ENCODE peak calls at places on chromosomes 12 and 14, in four cellular contexts. P is fibroblast of lung, J is HCT116, A is endodermal cell. H is an unnamed sample.

GRCh38 chr14:52067873-52068740 is 752 bp downstream of the NID2 start:
- DNase-seq in A (peak), P (peak), J (no peak), H (peak)

GRCh38 chr14:61923348-61923747 is 161.1 kb downstream of the SNAPC1 start:
- DNase-seq in A (no peak), J (no peak), P (peak), H (no peak)

GRCh38 chr14:89607453-89607852 is 190.4 kb upstream of the FOXN3 start:
- DNase-seq in J (no peak), P (no peak), A (no peak), H (no peak)

GRCh38 chr12:71129364-71129763 is 28.4 kb downstream of the TSPAN8 start:
- DNase-seq in P (no peak), A (no peak), J (no peak), H (no peak)

GRCh38 chr12:113203852-113204760 is 17.2 kb upstream of the TPCN1 start:
- DNase-seq in A (no peak), J (no peak), P (no peak), H (no peak)

GRCh38 chr14:99257122-99257672 is 14.8 kb downstream of the BCL11B start:
- DNase-seq in A (no peak), P (no peak), J (no peak), H (no peak)

GRCh38 chr14:30621354-30621953 is 665 bp upstream of the SCFD1 start:
- DNase-seq in A (peak), P (no peak), J (no peak), H (peak)

GRCh38 chr14:99972748-99973466 is 92.3 kb upstream of the EVL start:
- DNase-seq in P (no peak), A (no peak), J (no peak), H (no peak)

GRCh38 chr12:116172224-116172849 is 105.2 kb downstream of the MED13L start:
- DNase-seq in P (no peak), A (no peak), J (no peak), H (no peak)

GRCh38 chr14:33509927-33510535 is 440.8 kb downstream of the EGLN3 start:
- DNase-seq in P (peak), J (no peak), A (no peak), H (no peak)

GRCh38 chr14:72652179-72652578 is 241.7 kb downstream of the DPF3 start:
- DNase-seq in J (no peak), P (no peak), A (no peak), H (no peak)

GRCh38 chr12:75471928-75472865 is 8.4 kb upstream of the GLIPR1 start:
- DNase-seq in P (no peak), J (no peak), A (no peak), H (no peak)

GRCh38 chr12:64145226-64145625 is 76.9 kb downstream of the KICS2 start:
- DNase-seq in P (no peak), A (no peak), J (no peak), H (no peak)

GRCh38 chr12:77049767-77050353 is 15.5 kb downstream of the E2F7 start:
- DNase-seq in J (peak), P (peak), A (no peak), H (peak)

GRCh38 chr12:115433014-115433634 is 749.1 kb upstream of the TBX3 start:
- DNase-seq in A (peak), J (no peak), P (no peak), H (no peak)

GRCh38 chr12:117033382-117034045 is 65.7 kb downstream of the TESC start:
- DNase-seq in J (no peak), P (no peak), A (no peak), H (no peak)

GRCh38 chr14:61643546-61643945 is 51.8 kb upstream of the HIF1A start:
- DNase-seq in J (no peak), P (no peak), A (no peak), H (no peak)

GRCh38 chr14:50018236-50019210 is 97.8 kb downstream of the VCPKMT start:
- DNase-seq in A (no peak), J (no peak), P (peak), H (peak)

GRCh38 chr12:26621932-26622331 is 211.1 kb downstream of the ITPR2 start:
- DNase-seq in J (no peak), P (no peak), A (no peak), H (no peak)

GRCh38 chr14:37422748-37423147 is 172.3 kb downstream of the FOXA1 start:
- DNase-seq in J (no peak), P (no peak), A (no peak), H (no peak)

GRCh38 chr14:59098377-59098776 is 90.1 kb upstream of the DAAM1 start:
- DNase-seq in J (no peak), A (no peak), P (peak), H (no peak)

GRCh38 chr12:571795-572531 is 91.3 kb downstream of the NINJ2 start:
- DNase-seq in A (peak), P (no peak), J (peak), H (no peak)

GRCh38 chr12:69653703-69654102 is 43.0 kb upstream of the LRRC10 start:
- DNase-seq in P (peak), A (no peak), J (no peak), H (no peak)

GRCh38 chr12:55974308-55974724 is 438 bp downstream of the RAB5B start:
- DNase-seq in J (no peak), A (peak), P (peak), H (peak)

GRCh38 chr12:127125607-127126259 is 1141.2 kb upstream of the TMEM132C start:
- DNase-seq in P (peak), A (peak), J (peak), H (peak)

GRCh38 chr12:52311282-52311643 is 9.9 kb downstream of the KRT83 start:
- DNase-seq in J (no peak), A (peak), P (no peak), H (no peak)

GRCh38 chr12:114406326-114407033 is 536 bp upstream of the TBX5 start:
- DNase-seq in P (no peak), J (no peak), A (peak), H (no peak)

GRCh38 chr14:71588028-71588427 is 344.2 kb upstream of the RGS6 start:
- DNase-seq in A (no peak), J (no peak), P (peak), H (no peak)

GRCh38 chr14:106879241-106879640 is 1352.9 kb downstream of the TMEM121 start:
- DNase-seq in J (peak), P (no peak), A (no peak), H (peak)

GRCh38 chr14:97976861-97977260 is 1179.7 kb downstream of the VRK1 start:
- DNase-seq in P (no peak), A (no peak), J (no peak), H (peak)

GRCh38 chr14:65238456-65238855 is 136.1 kb upstream of the MAX start:
- DNase-seq in J (no peak), P (peak), A (no peak), H (no peak)

GRCh38 chr12:87779016-87779415 is 250.2 kb downstream of the C12orf50 start:
- DNase-seq in A (peak), P (no peak), J (no peak), H (no peak)

GRCh38 chr14:95835331-95835730 is 41.3 kb upstream of the TUNAR start:
- DNase-seq in A (no peak), P (no peak), J (peak), H (no peak)

GRCh38 chr14:59275668-59276067 is 87.2 kb downstream of the DAAM1 start:
- DNase-seq in A (no peak), J (peak), P (peak), H (no peak)

GRCh38 chr12:11885261-11886038 is 185.3 kb upstream of the BCL2L14 start:
- DNase-seq in P (peak), J (no peak), A (no peak), H (peak)

GRCh38 chr12:46020768-46021167 is 30.4 kb upstream of the SCAF11 start:
- DNase-seq in J (no peak), P (no peak), A (no peak), H (no peak)

GRCh38 chr12:46027172-46027571 is 36.8 kb upstream of the SCAF11 start:
- DNase-seq in P (no peak), A (no peak), J (no peak), H (no peak)

GRCh38 chr12:46024099-46024498 is 33.7 kb upstream of the SCAF11 start:
- DNase-seq in A (peak), P (no peak), J (no peak), H (no peak)
- TF ChIP-seq CTCF in A (peak), P (no peak), J (no peak), H (no peak)

GRCh38 chr12:132517013-132517739 is 27.2 kb downstream of the FBRSL1 start:
- DNase-seq in P (no peak), A (no peak), J (no peak), H (no peak)
- H3K9ac ChIP-seq in P (no peak), A (no peak), J (no peak), H (no peak)

GRCh38 chr12:132194056-132194455 is 49.8 kb downstream of the NOC4L start:
- DNase-seq in J (peak), P (no peak), A (peak), H (no peak)
- TF ChIP-seq CTCF in J (no peak), P (no peak), A (peak), H (no peak)

GRCh38 chr12:47950856-47951468 is 12.4 kb upstream of the TMEM106C start:
- DNase-seq in J (no peak), P (no peak), A (no peak), H (no peak)
- H3K9ac ChIP-seq in J (no peak), P (no peak), A (no peak), H (no peak)

GRCh38 chr14:73778736-73779135 is 64.6 kb upstream of the PNMA1 start:
- DNase-seq in A (no peak), J (no peak), P (no peak), H (no peak)

GRCh38 chr14:73775339-73776193 is 61.4 kb upstream of the PNMA1 start:
- DNase-seq in A (peak), J (no peak), P (no peak), H (no peak)

GRCh38 chr14:73774671-73775070 is 60.5 kb upstream of the PNMA1 start:
- DNase-seq in J (no peak), P (no peak), A (peak), H (no peak)

GRCh38 chr14:73776194-73776537 is 62.0 kb upstream of the PNMA1 start:
- DNase-seq in P (no peak), A (no peak), J (no peak), H (no peak)

GRCh38 chr14:73777420-73777819 is 63.2 kb upstream of the PNMA1 start:
- DNase-seq in P (no peak), J (no peak), A (peak), H (no peak)
- TF ChIP-seq CTCF in P (no peak), J (peak), A (peak), H (no peak)

DNA sequence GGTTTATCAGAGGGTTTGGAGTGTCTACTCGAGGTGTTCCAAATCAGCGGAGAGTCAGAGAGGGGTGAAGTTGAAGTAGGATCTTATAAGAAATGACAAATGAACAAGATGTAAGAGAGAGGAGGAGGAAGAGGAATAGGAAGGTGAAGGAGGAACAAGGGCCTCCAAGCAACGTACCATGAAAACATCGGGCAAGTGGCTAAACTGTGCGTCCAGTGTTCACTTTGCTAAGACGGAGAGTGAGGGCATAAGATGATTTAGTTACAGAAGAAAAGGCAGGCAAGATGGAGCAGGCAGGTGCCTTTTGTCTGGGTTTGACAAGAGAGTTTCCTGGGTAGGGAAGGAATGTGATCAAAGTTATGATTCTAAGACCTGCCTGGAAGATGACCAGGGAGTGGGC is 111.6 kb downstream of the ZFP36L1 start:
- DNase-seq in A (no peak), J (no peak), P (no peak), H (no peak)
- H3K9ac ChIP-seq in A (no peak), J (no peak), P (no peak), H (no peak)

DNA sequence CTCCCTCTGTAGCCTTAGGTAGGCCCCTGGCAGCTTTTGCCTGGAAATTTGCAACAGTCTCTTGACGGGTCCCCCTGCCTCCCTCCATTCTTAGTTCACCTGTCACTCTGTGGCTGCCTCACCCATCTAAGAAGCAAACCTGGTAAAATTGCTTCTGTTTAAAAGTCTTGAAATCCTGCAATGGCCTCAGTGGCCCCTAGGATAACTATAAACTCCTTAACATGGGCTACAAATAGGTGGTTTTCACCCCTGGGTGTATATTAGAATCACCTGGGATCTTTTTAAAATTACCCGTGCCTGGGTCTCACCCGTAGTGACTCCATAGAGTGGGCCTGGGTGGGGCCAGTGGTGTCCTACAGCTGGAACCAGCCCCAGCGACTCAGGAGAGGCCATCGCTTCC is 332.7 kb downstream of the CACNA1C start:
- DNase-seq in A (peak), P (no peak), J (no peak), H (no peak)
- TF ChIP-seq CTCF in A (peak), P (no peak), J (no peak), H (no peak)